ENCODE peak calls at places on chromosomes 4 and X, in seven cellular contexts. Q is RPMI7951, C is posterior cingulate gyrus, M is upper lobe of right lung, V is astrocyte of the cerebellum, B is astrocyte of the hippocampus, U is neural crest cell. Y is an unnamed sample.

GRCh38 chrX:50333308-50333707 is 128.7 kb downstream of the CCNB3 start:
- DNase-seq in Q (no peak), B (no peak), M (no peak), U (no peak), C (no peak), V (no peak), Y (no peak)

GRCh38 chr4:48269861-48270515 is 350 bp upstream of the TEC start:
- DNase-seq in Q (peak; percentile 89), M (peak; percentile 99), C (peak; percentile 47), B (peak; percentile 90), U (peak; percentile 64), V (no peak), Y (peak; percentile 95)

GRCh38 chr4:143089291-143089690 is 95.4 kb upstream of the USP38 start:
- DNase-seq in C (no peak), V (no peak), B (peak; percentile 21), M (no peak), U (no peak), Q (no peak), Y (no peak)

GRCh38 chrX:130401415-130402210 is at the start of gene RBMX2:
- DNase-seq in C (peak; percentile 52), M (peak; percentile 89), U (peak; percentile 56), B (peak; percentile 84), Q (peak; percentile 63), V (peak; percentile 23), Y (peak; percentile 62)

GRCh38 chrX:9433596-9433995 is 31.3 kb upstream of the TBL1X start:
- DNase-seq in V (peak; percentile 65), C (no peak), U (no peak), Q (peak; percentile 38), B (peak; percentile 75), M (no peak), Y (no peak)

GRCh38 chr4:122224348-122224747 is 72.2 kb downstream of the BLTP1 start:
- DNase-seq in V (peak; percentile 11), U (peak; percentile 11), Q (no peak), M (no peak), B (peak; percentile 18), C (no peak), Y (no peak)

GRCh38 chr4:159003420-159004253 is 99.2 kb upstream of the RAPGEF2 start:
- DNase-seq in C (no peak), V (peak; percentile 33), B (peak; percentile 58), U (no peak), Q (no peak), M (no peak), Y (no peak)

GRCh38 chr4:11603594-11604194 is 175.0 kb upstream of the HS3ST1 start:
- DNase-seq in V (no peak), B (no peak), U (no peak), Q (no peak), C (no peak), M (no peak), Y (no peak)

GRCh38 chrX:74519870-74520269 is 94.6 kb downstream of the RLIM start:
- DNase-seq in C (no peak), B (no peak), Q (no peak), M (no peak), U (no peak), V (no peak), Y (no peak)

GRCh38 chrX:30489323-30489722 is 88.2 kb downstream of the TASL start:
- DNase-seq in B (no peak), Q (peak; percentile 30), M (no peak), U (no peak), V (no peak), C (no peak), Y (no peak)

GRCh38 chr4:3219761-3220481 is 29.0 kb upstream of the MSANTD1 start:
- DNase-seq in M (no peak), Q (no peak), V (no peak), U (no peak), B (no peak), C (no peak), Y (no peak)

GRCh38 chr4:21470531-21470930 is 478.0 kb downstream of the KCNIP4 start:
- DNase-seq in M (no peak), B (peak; percentile 82), V (peak; percentile 44), C (no peak), U (no peak), Q (peak; percentile 77), Y (no peak)

GRCh38 chrX:43655961-43656494 is at the start of gene MAOA:
- DNase-seq in U (no peak), V (no peak), Q (peak; percentile 5), B (peak; percentile 40), C (peak; percentile 50), M (peak; percentile 92), Y (peak; percentile 89)

Y was measured in ureter.